ENCODE peak calls at places on chromosomes 12 and 14, in nine cellular contexts. D, R, V, E, Y, W, J, T and A are unnamed samples.

GRCh38 chr12:116559330-116560080 is at the start of gene MAP1LC3B2:
- DNase-seq in D (peak; percentile 79), R (peak; percentile 56), V (no peak), E (peak; percentile 62), Y (no peak), W (peak; percentile 59), J (peak; percentile 54), T (peak; percentile 20), A (peak; percentile 84)

GRCh38 chr14:68574906-68575305 is 218.0 kb downstream of the ZFP36L1 start:
- DNase-seq in D (no peak), R (peak; percentile 47), V (no peak), E (no peak), Y (no peak), W (no peak), J (no peak), T (peak; percentile 61), A (no peak)

GRCh38 chr12:75481774-75482173 is 1.2 kb downstream of the GLIPR1 start:
- DNase-seq in D (no peak), R (peak; percentile 27), V (no peak), E (no peak), Y (no peak), W (no peak), J (no peak), T (peak; percentile 7), A (peak; percentile 13)

GRCh38 chr12:67370979-67371378 is 101.8 kb downstream of the CAND1 start:
- DNase-seq in D (no peak), R (peak; percentile 13), V (no peak), E (no peak), Y (no peak), W (no peak), J (no peak), T (no peak), A (no peak)

GRCh38 chr12:54159140-54159539 is 29.6 kb downstream of the SMUG1 start:
- DNase-seq in D (peak; percentile 21), R (peak; percentile 54), V (peak; percentile 93), E (no peak), Y (peak; percentile 11), W (peak; percentile 30), J (peak; percentile 23), T (no peak), A (no peak)

GRCh38 chr12:118544569-118544968 is 168.2 kb downstream of the SUDS3 start:
- DNase-seq in D (peak; percentile 74), R (no peak), V (no peak), E (no peak), Y (no peak), W (no peak), J (no peak), T (peak; percentile 82), A (no peak)

GRCh38 chr12:93164103-93164880 is 213.4 kb upstream of the NUDT4 start:
- DNase-seq in D (no peak), R (no peak), V (no peak), E (no peak), Y (no peak), W (no peak), J (no peak), T (no peak), A (peak; percentile 49)

GRCh38 chr14:33899723-33900341 is 51.0 kb downstream of the EGLN3 start:
- DNase-seq in D (no peak), R (no peak), V (no peak), E (no peak), Y (no peak), W (no peak), J (no peak), T (no peak), A (no peak)

GRCh38 chr14:34043627-34044372 is 92.9 kb upstream of the EGLN3 start:
- DNase-seq in D (peak; percentile 84), R (no peak), V (no peak), E (peak; percentile 58), Y (no peak), W (peak; percentile 67), J (no peak), T (peak; percentile 31), A (no peak)

GRCh38 chr12:126093911-126094310 is 1028.7 kb downstream of the AACS start:
- DNase-seq in D (peak; percentile 47), R (no peak), V (peak; percentile 22), E (no peak), Y (no peak), W (no peak), J (no peak), T (peak; percentile 6), A (no peak)

GRCh38 chr12:93274937-93275336 is 102.8 kb upstream of the NUDT4 start:
- DNase-seq in D (no peak), R (no peak), V (peak; percentile 20), E (no peak), Y (no peak), W (no peak), J (no peak), T (no peak), A (no peak)

GRCh38 chr12:89901319-89901718 is 192.7 kb upstream of the ATP2B1 start:
- DNase-seq in D (no peak), R (no peak), V (no peak), E (no peak), Y (no peak), W (no peak), J (no peak), T (no peak), A (no peak)

GRCh38 chr12:20367731-20368652 is at the start of gene PDE3A:
- DNase-seq in D (peak; percentile 23), R (peak; percentile 83), V (peak; percentile 85), E (peak; percentile 54), Y (no peak), W (no peak), J (peak; percentile 32), T (peak; percentile 91), A (peak; percentile 76)

GRCh38 chr14:77761205-77761931 is 412 bp upstream of the SNW1 start:
- DNase-seq in D (peak; percentile 8), R (peak; percentile 65), V (peak; percentile 57), E (peak; percentile 25), Y (peak; percentile 35), W (no peak), J (peak; percentile 33), T (peak; percentile 96), A (peak; percentile 13)

GRCh38 chr14:21024668-21025373 is at the start of gene NDRG2:
- DNase-seq in D (peak; percentile 54), R (peak; percentile 62), V (peak; percentile 60), E (peak; percentile 79), Y (peak; percentile 5), W (peak; percentile 50), J (peak; percentile 83), T (no peak), A (peak; percentile 90)

GRCh38 chr12:48185181-48185919 is 1.9 kb downstream of the CCDC184 start:
- DNase-seq in D (no peak), R (no peak), V (peak; percentile 53), E (no peak), Y (no peak), W (no peak), J (no peak), T (no peak), A (no peak)

GRCh38 chr14:99603471-99603933 is 505 bp downstream of the CCDC85C start:
- DNase-seq in D (no peak), R (no peak), V (peak; percentile 26), E (peak; percentile 24), Y (peak; percentile 72), W (peak; percentile 45), J (no peak), T (peak; percentile 69), A (peak; percentile 33)

GRCh38 chr14:89628521-89628920 is 211.5 kb upstream of the FOXN3 start:
- DNase-seq in D (no peak), R (no peak), V (no peak), E (no peak), Y (no peak), W (no peak), J (no peak), T (no peak), A (no peak)

GRCh38 chr12:53065975-53066593 is 13.1 kb downstream of the SPRYD3 start:
- DNase-seq in D (peak; percentile 88), R (peak; percentile 91), V (peak; percentile 72), E (peak; percentile 74), Y (peak; percentile 68), W (peak; percentile 54), J (peak; percentile 71), T (peak; percentile 89), A (peak; percentile 83)

GRCh38 chr14:94021001-94021400 is 5.1 kb upstream of the OTUB2 start:
- DNase-seq in D (no peak), R (no peak), V (no peak), E (no peak), Y (no peak), W (no peak), J (no peak), T (peak; percentile 50), A (no peak)

GRCh38 chr12:67222302-67222701 is 46.9 kb upstream of the CAND1 start:
- DNase-seq in D (peak; percentile 23), R (peak; percentile 4), V (peak; percentile 23), E (no peak), Y (peak; percentile 81), W (no peak), J (no peak), T (peak; percentile 13), A (no peak)

GRCh38 chr12:16294589-16294988 is 17.1 kb upstream of the SLC15A5 start:
- DNase-seq in D (no peak), R (no peak), V (no peak), E (no peak), Y (no peak), W (no peak), J (no peak), T (no peak), A (no peak)

GRCh38 chr12:25926536-25926935 is 31.9 kb upstream of the RASSF8 start:
- DNase-seq in D (no peak), R (no peak), V (no peak), E (no peak), Y (no peak), W (no peak), J (no peak), T (peak; percentile 31), A (no peak)

GRCh38 chr14:99513183-99513694 is 32.0 kb downstream of the CCNK start:
- DNase-seq in D (no peak), R (no peak), V (no peak), E (no peak), Y (no peak), W (no peak), J (no peak), T (no peak), A (no peak)

GRCh38 chr12:53501615-53502181 is 615 bp downstream of the TARBP2 start:
- DNase-seq in D (no peak), R (no peak), V (no peak), E (no peak), Y (no peak), W (no peak), J (no peak), T (no peak), A (no peak)

GRCh38 chr12:109621864-109622485 is 48.4 kb downstream of the MVK start:
- DNase-seq in D (no peak), R (no peak), V (no peak), E (no peak), Y (peak; percentile 99), W (no peak), J (no peak), T (no peak), A (no peak)

GRCh38 chr14:44963775-44964380 is 1.9 kb downstream of the TOGARAM1 start:
- DNase-seq in D (peak; percentile 5), R (peak; percentile 13), V (peak; percentile 23), E (no peak), Y (peak; percentile 48), W (no peak), J (peak; percentile 43), T (peak; percentile 14), A (no peak)

GRCh38 chr12:88578821-88579518 is 1.3 kb downstream of the KITLG start:
- DNase-seq in D (peak; percentile 69), R (peak; percentile 42), V (peak; percentile 75), E (no peak), Y (peak; percentile 72), W (no peak), J (no peak), T (peak; percentile 65), A (peak; percentile 43)

GRCh38 chr14:71380271-71380670 is 473.0 kb downstream of the PCNX1 start:
- DNase-seq in D (peak; percentile 22), R (peak; percentile 69), V (no peak), E (no peak), Y (no peak), W (no peak), J (no peak), T (peak; percentile 14), A (no peak)

GRCh38 chr14:51219473-51220448 is 20.3 kb upstream of the TMX1 start:
- DNase-seq in D (peak; percentile 26), R (peak; percentile 43), V (no peak), E (no peak), Y (peak; percentile 53), W (no peak), J (no peak), T (peak; percentile 51), A (no peak)

GRCh38 chr14:103523583-103523969 is 946 bp upstream of the CKB start:
- DNase-seq in D (no peak), R (no peak), V (no peak), E (no peak), Y (no peak), W (no peak), J (no peak), T (no peak), A (no peak)